ENCODE peak calls at places on chromosomes 12 and 14, in ten cellular contexts. T is tibial nerve, L is prostate gland, C is kidney epithelial cell, X is stomach, V is cardiac muscle cell, Z is GM06990, H is uterus, B is Caco-2, S is brain microvascular endothelial cell. K is an unnamed sample.

GRCh38 chr12:96719671-96720362 is 187.2 kb upstream of the NEDD1 start:
- DNase-seq in T (no peak), L (peak; percentile 10), C (no peak), X (no peak), V (no peak), Z (peak; percentile 54), H (no peak), B (no peak), S (peak; percentile 53), K (peak; percentile 20)

GRCh38 chr12:94710933-94711332 is 60.6 kb upstream of the TMCC3 start:
- DNase-seq in T (no peak), L (no peak), C (no peak), X (no peak), V (peak; percentile 26), Z (no peak), H (no peak), B (no peak), S (no peak), K (peak; percentile 33)

GRCh38 chr14:67166450-67166853 is 22.8 kb upstream of the GARIN2 start:
- DNase-seq in T (peak; percentile 61), L (peak; percentile 13), C (no peak), X (no peak), V (peak; percentile 43), Z (no peak), H (no peak), B (peak; percentile 44), S (peak; percentile 39), K (peak; percentile 40)

GRCh38 chr12:47752121-47752520 is 6.6 kb downstream of the RAPGEF3 start:
- DNase-seq in T (no peak), L (no peak), C (no peak), X (no peak), V (no peak), Z (no peak), H (no peak), B (no peak), S (no peak), K (no peak)

GRCh38 chr12:67472551-67472950 is 176.0 kb upstream of the DYRK2 start:
- DNase-seq in T (no peak), L (no peak), C (no peak), X (no peak), V (no peak), Z (no peak), H (no peak), B (no peak), S (no peak), K (no peak)

GRCh38 chr12:1422604-1423315 is 171.6 kb downstream of the FBXL14 start:
- DNase-seq in T (no peak), L (no peak), C (no peak), X (no peak), V (no peak), Z (peak; percentile 30), H (no peak), B (no peak), S (no peak), K (no peak)

GRCh38 chr14:104138098-104138890 is at the start of gene KIF26A:
- DNase-seq in T (no peak), L (no peak), C (no peak), X (no peak), V (peak; percentile 80), Z (no peak), H (no peak), B (peak; percentile 65), S (no peak), K (no peak)

GRCh38 chr14:71780075-71780474 is 152.2 kb upstream of the RGS6 start:
- DNase-seq in T (no peak), L (no peak), C (no peak), X (no peak), V (no peak), Z (no peak), H (no peak), B (no peak), S (no peak), K (no peak)

GRCh38 chr14:99522457-99522891 is 41.3 kb downstream of the CCNK start:
- DNase-seq in T (no peak), L (no peak), C (no peak), X (no peak), V (no peak), Z (no peak), H (peak; percentile 63), B (no peak), S (peak; percentile 47), K (peak; percentile 24)

GRCh38 chr12:89568484-89568883 is 42.6 kb upstream of the POC1B start:
- DNase-seq in T (no peak), L (no peak), C (no peak), X (no peak), V (no peak), Z (no peak), H (no peak), B (no peak), S (no peak), K (peak; percentile 56)

GRCh38 chr12:81080431-81080983 is 2.6 kb downstream of the ACSS3 start:
- DNase-seq in T (no peak), L (peak; percentile 30), C (no peak), X (no peak), V (no peak), Z (no peak), H (no peak), B (no peak), S (no peak), K (no peak)

GRCh38 chr14:100677152-100677924 is 49.4 kb upstream of the DLK1 start:
- DNase-seq in T (no peak), L (no peak), C (no peak), X (no peak), V (peak; percentile 62), Z (no peak), H (peak; percentile 53), B (no peak), S (no peak), K (no peak)

GRCh38 chr12:32756476-32757158 is 920 bp upstream of the YARS2 start:
- DNase-seq in T (no peak), L (no peak), C (no peak), X (no peak), V (no peak), Z (no peak), H (no peak), B (no peak), S (no peak), K (no peak)

GRCh38 chr12:69388371-69388770 is 28.8 kb downstream of the YEATS4 start:
- DNase-seq in T (no peak), L (no peak), C (peak; percentile 23), X (no peak), V (peak; percentile 36), Z (peak; percentile 7), H (no peak), B (no peak), S (no peak), K (peak; percentile 67)

GRCh38 chr14:78175412-78175811 is 5.2 kb downstream of the NRXN3 start:
- DNase-seq in T (no peak), L (no peak), C (no peak), X (no peak), V (no peak), Z (no peak), H (no peak), B (no peak), S (no peak), K (no peak)

GRCh38 chr14:54483848-54484247 is 4.9 kb downstream of the GMFB start:
- DNase-seq in T (no peak), L (no peak), C (no peak), X (no peak), V (no peak), Z (no peak), H (no peak), B (no peak), S (no peak), K (no peak)

GRCh38 chr14:102084931-102085330 is 1.9 kb downstream of the HSP90AA1 start:
- DNase-seq in T (no peak), L (no peak), C (no peak), X (no peak), V (no peak), Z (no peak), H (no peak), B (no peak), S (no peak), K (no peak)
- H3K4me3 ChIP-seq in T (no peak overlapping the region), L (peak overlapping the region; percentile 100), C (peak overlapping the region; percentile 84), X (peak overlapping the region; percentile 71), V (peak overlapping the region; percentile 85), Z (peak overlapping the region; percentile 85), H (no peak overlapping the region), B (no peak overlapping the region), S (peak overlapping the region; percentile 85), K (no peak overlapping the region)

DNA sequence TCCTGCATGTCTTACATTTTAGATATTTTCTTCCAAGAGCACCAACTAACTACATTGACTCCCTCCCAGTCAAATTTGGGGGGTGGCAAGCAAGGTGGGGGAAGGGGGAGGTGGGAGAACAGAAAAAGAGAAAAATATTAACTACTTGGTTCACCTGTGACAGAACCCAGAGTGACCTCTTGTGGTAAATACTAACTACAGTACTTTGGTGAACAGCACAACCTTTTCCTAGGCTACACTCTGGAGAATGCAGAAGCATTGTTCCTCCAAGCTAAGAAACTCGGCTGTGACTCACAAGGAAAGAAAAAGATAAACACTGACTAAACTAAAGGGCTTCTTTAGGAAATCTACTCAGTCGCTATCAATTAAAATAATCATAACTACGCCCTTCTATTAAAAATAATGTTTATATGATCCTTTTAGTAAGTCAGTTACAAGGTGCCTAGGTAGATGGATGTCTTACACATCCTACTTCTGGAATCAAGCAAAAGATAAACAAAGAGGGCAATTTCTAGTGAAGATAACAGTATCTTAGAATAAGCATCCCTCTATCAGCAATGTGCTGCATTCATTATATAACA is 5.4 kb downstream of the KCNH5 start:
- DNase-seq in T (no peak), L (no peak), C (peak; percentile 43), X (no peak), V (peak; percentile 68), Z (no peak), H (no peak), B (no peak), S (peak; percentile 50), K (peak; percentile 89)
- TF ChIP-seq CTCF in T (no peak), L (peak; percentile 19), C (peak; percentile 40), X (no peak), V (peak; percentile 31), Z (peak; percentile 21), H (no peak), B (peak; percentile 53), S (peak; percentile 43), K (peak; percentile 59)

GRCh38 chr12:53935562-53936341 is 2.9 kb upstream of the HOXC13 start:
- DNase-seq in T (no peak), L (no peak), C (no peak), X (no peak), V (no peak), Z (no peak), H (no peak), B (no peak), S (no peak), K (no peak)
- H3K27me3 ChIP-seq in T (peaks cover 100% of the 10 kb centered on the region), L (peaks cover 65% of the 10 kb centered on the region), C (peaks cover 91% of the 10 kb centered on the region), X (peaks cover 97% of the 10 kb centered on the region), V (peaks cover 100% of the 10 kb centered on the region), Z (peaks cover 8% of the 10 kb centered on the region), H (peaks cover 87% of the 10 kb centered on the region), B (no peaks in the 10 kb centered on the region), S (peaks cover 97% of the 10 kb centered on the region), K (peaks cover 69% of the 10 kb centered on the region)

DNA sequence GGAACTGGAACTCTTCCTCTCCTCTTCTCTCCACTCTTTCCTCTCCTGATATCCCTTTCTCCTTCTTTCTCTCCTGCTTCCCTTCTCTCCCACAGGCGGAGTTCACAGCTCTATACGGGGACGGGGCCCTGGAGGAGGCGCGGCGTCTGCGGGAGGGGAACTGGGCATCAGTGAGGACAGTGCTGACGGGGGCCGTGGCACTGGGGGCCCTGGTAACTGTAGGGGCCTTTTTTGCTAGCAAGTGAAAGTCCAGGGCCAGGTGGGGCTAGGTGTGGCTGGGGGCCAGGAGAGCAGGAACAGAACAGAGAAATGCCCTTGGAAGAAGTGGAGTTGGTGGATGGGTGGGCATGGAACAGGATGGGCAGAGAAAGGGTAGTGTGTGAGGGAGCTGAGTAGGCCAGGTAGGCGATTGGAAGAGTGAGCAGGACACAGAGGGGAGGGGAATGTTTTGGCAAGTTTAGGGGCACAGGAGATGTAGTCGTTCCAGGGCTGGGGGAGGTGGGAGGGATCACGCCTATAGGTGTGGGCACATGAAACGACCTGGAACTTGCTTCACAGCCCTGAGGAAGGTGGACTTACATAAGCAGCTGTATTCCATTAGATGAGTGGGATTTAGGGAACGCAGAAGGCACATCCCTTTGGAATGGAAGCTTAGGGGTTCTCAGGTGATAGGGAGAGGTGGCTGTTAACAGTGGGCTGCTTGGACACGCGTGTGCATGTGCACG is 2.2 kb downstream of the BCL2L2 start:
- DNase-seq in T (no peak), L (no peak), C (no peak), X (no peak), V (no peak), Z (no peak), H (no peak), B (no peak), S (no peak), K (no peak)
- H3K4me3 ChIP-seq in T (no peak overlapping the region), L (no peak overlapping the region), C (no peak overlapping the region), X (peak overlapping the region; percentile 70), V (no peak overlapping the region), Z (no peak overlapping the region), H (no peak overlapping the region), B (no peak overlapping the region), S (peak overlapping the region; percentile 92), K (peak overlapping the region; percentile 5)